ENCODE peak calls at places on chromosomes 4 and X, in eight cellular contexts. One of them, this sample, is unnamed.

GRCh38 chr4:147765121-147765521 is 33.2 kb downstream of the ARHGAP10 start:
- DNase-seq in OCI-LY7: no peak
- DNase-seq in uterus: no peak
- DNase-seq in ascending aorta: no peak
- DNase-seq in lung: no peak
- DNase-seq in IMR-90: no peak
- DNase-seq in effector memory CD4-positive, alpha-beta T cell: no peak
- DNase-seq in K562: no peak
- DNase-seq in this sample: no peak

GRCh38 chrX:126165721-126166401 is at the start of gene DCAF12L2:
- DNase-seq in OCI-LY7: no peak
- DNase-seq in uterus: peak
- DNase-seq in ascending aorta: no peak
- DNase-seq in lung: no peak
- DNase-seq in IMR-90: no peak
- DNase-seq in effector memory CD4-positive, alpha-beta T cell: no peak
- DNase-seq in K562: no peak
- DNase-seq in this sample: no peak

GRCh38 chr4:61666248-61666647 is 466.1 kb downstream of the ADGRL3 start:
- DNase-seq in OCI-LY7: no peak
- DNase-seq in uterus: no peak
- DNase-seq in ascending aorta: no peak
- DNase-seq in lung: no peak
- DNase-seq in IMR-90: no peak
- DNase-seq in effector memory CD4-positive, alpha-beta T cell: no peak
- DNase-seq in K562: no peak
- DNase-seq in this sample: no peak

GRCh38 chrX:13689519-13690211 is 737 bp downstream of the RAB9A start:
- DNase-seq in OCI-LY7: peak
- DNase-seq in uterus: no peak
- DNase-seq in ascending aorta: no peak
- DNase-seq in lung: no peak
- DNase-seq in IMR-90: peak
- DNase-seq in effector memory CD4-positive, alpha-beta T cell: no peak
- DNase-seq in K562: no peak
- DNase-seq in this sample: no peak

GRCh38 chr4:43837171-43837570 is 611.4 kb downstream of the KCTD8 start:
- DNase-seq in OCI-LY7: no peak
- DNase-seq in uterus: no peak
- DNase-seq in ascending aorta: no peak
- DNase-seq in lung: no peak
- DNase-seq in IMR-90: no peak
- DNase-seq in effector memory CD4-positive, alpha-beta T cell: no peak
- DNase-seq in K562: no peak
- DNase-seq in this sample: no peak

GRCh38 chr4:12729384-12729783 is 754.8 kb downstream of the RAB28 start:
- DNase-seq in OCI-LY7: peak
- DNase-seq in uterus: no peak
- DNase-seq in ascending aorta: no peak
- DNase-seq in lung: no peak
- DNase-seq in IMR-90: peak
- DNase-seq in effector memory CD4-positive, alpha-beta T cell: no peak
- DNase-seq in K562: peak
- DNase-seq in this sample: no peak

GRCh38 chrX:55107262-55107661 is 18.4 kb downstream of the PAGE2 start:
- DNase-seq in OCI-LY7: no peak
- DNase-seq in uterus: no peak
- DNase-seq in ascending aorta: no peak
- DNase-seq in lung: no peak
- DNase-seq in IMR-90: no peak
- DNase-seq in effector memory CD4-positive, alpha-beta T cell: no peak
- DNase-seq in K562: no peak
- DNase-seq in this sample: no peak

GRCh38 chr4:14257903-14258302 is 630.4 kb upstream of the BOD1L1 start:
- DNase-seq in OCI-LY7: no peak
- DNase-seq in uterus: no peak
- DNase-seq in ascending aorta: no peak
- DNase-seq in lung: no peak
- DNase-seq in IMR-90: no peak
- DNase-seq in effector memory CD4-positive, alpha-beta T cell: no peak
- DNase-seq in K562: no peak
- DNase-seq in this sample: no peak

GRCh38 chr4:81164623-81165416 is 50.2 kb downstream of the PRKG2 start:
- DNase-seq in OCI-LY7: no peak
- DNase-seq in uterus: no peak
- DNase-seq in ascending aorta: no peak
- DNase-seq in lung: no peak
- DNase-seq in IMR-90: peak
- DNase-seq in effector memory CD4-positive, alpha-beta T cell: no peak
- DNase-seq in K562: no peak
- DNase-seq in this sample: no peak

GRCh38 chrX:45850775-45851433 is 650.2 kb upstream of the DIPK2B start:
- DNase-seq in OCI-LY7: no peak
- DNase-seq in uterus: peak
- DNase-seq in ascending aorta: no peak
- DNase-seq in lung: no peak
- DNase-seq in IMR-90: peak
- DNase-seq in effector memory CD4-positive, alpha-beta T cell: no peak
- DNase-seq in K562: no peak
- DNase-seq in this sample: peak

GRCh38 chr4:172845281-172845680 is 323.3 kb upstream of the GALNT7 start:
- DNase-seq in OCI-LY7: no peak
- DNase-seq in uterus: no peak
- DNase-seq in ascending aorta: no peak
- DNase-seq in lung: no peak
- DNase-seq in IMR-90: no peak
- DNase-seq in effector memory CD4-positive, alpha-beta T cell: no peak
- DNase-seq in K562: no peak
- DNase-seq in this sample: no peak

GRCh38 chrX:110172215-110172614 is 145.7 kb downstream of the AMMECR1 start:
- DNase-seq in OCI-LY7: peak
- DNase-seq in uterus: no peak
- DNase-seq in ascending aorta: no peak
- DNase-seq in lung: no peak
- DNase-seq in IMR-90: no peak
- DNase-seq in effector memory CD4-positive, alpha-beta T cell: no peak
- DNase-seq in K562: no peak
- DNase-seq in this sample: peak

GRCh38 chrX:106611323-106611681 is 476 bp upstream of the RADX start:
- DNase-seq in OCI-LY7: no peak
- DNase-seq in uterus: no peak
- DNase-seq in ascending aorta: no peak
- DNase-seq in lung: no peak
- DNase-seq in IMR-90: no peak
- DNase-seq in effector memory CD4-positive, alpha-beta T cell: no peak
- DNase-seq in K562: no peak
- DNase-seq in this sample: no peak

GRCh38 chrX:78168065-78168464 is 28.6 kb upstream of the TAF9B start:
- DNase-seq in OCI-LY7: no peak
- DNase-seq in uterus: no peak
- DNase-seq in ascending aorta: no peak
- DNase-seq in lung: no peak
- DNase-seq in IMR-90: no peak
- DNase-seq in effector memory CD4-positive, alpha-beta T cell: no peak
- DNase-seq in K562: no peak
- DNase-seq in this sample: no peak

GRCh38 chr4:8261851-8262535 is 7.6 kb upstream of the HTRA3 start:
- DNase-seq in OCI-LY7: no peak
- DNase-seq in uterus: no peak
- DNase-seq in ascending aorta: no peak
- DNase-seq in lung: no peak
- DNase-seq in IMR-90: peak
- DNase-seq in effector memory CD4-positive, alpha-beta T cell: no peak
- DNase-seq in K562: peak
- DNase-seq in this sample: no peak

GRCh38 chr4:118941149-118941548 is 52.5 kb downstream of the SYNPO2 start:
- DNase-seq in OCI-LY7: no peak
- DNase-seq in uterus: peak
- DNase-seq in ascending aorta: no peak
- DNase-seq in lung: no peak
- DNase-seq in IMR-90: peak
- DNase-seq in effector memory CD4-positive, alpha-beta T cell: no peak
- DNase-seq in K562: no peak
- DNase-seq in this sample: no peak

GRCh38 chr4:118936406-118936805 is 47.8 kb downstream of the SYNPO2 start:
- DNase-seq in OCI-LY7: no peak
- DNase-seq in uterus: no peak
- DNase-seq in ascending aorta: no peak
- DNase-seq in lung: no peak
- DNase-seq in IMR-90: no peak
- DNase-seq in effector memory CD4-positive, alpha-beta T cell: no peak
- DNase-seq in K562: no peak
- DNase-seq in this sample: no peak

GRCh38 chr4:118942465-118942864 is 53.8 kb downstream of the SYNPO2 start:
- DNase-seq in OCI-LY7: no peak
- DNase-seq in uterus: no peak
- DNase-seq in ascending aorta: no peak
- DNase-seq in lung: no peak
- DNase-seq in IMR-90: peak
- DNase-seq in effector memory CD4-positive, alpha-beta T cell: no peak
- DNase-seq in K562: no peak
- DNase-seq in this sample: no peak

GRCh38 chr4:118941799-118942198 is 53.1 kb downstream of the SYNPO2 start:
- DNase-seq in OCI-LY7: no peak
- DNase-seq in uterus: no peak
- DNase-seq in ascending aorta: no peak
- DNase-seq in lung: no peak
- DNase-seq in IMR-90: peak
- DNase-seq in effector memory CD4-positive, alpha-beta T cell: no peak
- DNase-seq in K562: no peak
- DNase-seq in this sample: no peak

DNA sequence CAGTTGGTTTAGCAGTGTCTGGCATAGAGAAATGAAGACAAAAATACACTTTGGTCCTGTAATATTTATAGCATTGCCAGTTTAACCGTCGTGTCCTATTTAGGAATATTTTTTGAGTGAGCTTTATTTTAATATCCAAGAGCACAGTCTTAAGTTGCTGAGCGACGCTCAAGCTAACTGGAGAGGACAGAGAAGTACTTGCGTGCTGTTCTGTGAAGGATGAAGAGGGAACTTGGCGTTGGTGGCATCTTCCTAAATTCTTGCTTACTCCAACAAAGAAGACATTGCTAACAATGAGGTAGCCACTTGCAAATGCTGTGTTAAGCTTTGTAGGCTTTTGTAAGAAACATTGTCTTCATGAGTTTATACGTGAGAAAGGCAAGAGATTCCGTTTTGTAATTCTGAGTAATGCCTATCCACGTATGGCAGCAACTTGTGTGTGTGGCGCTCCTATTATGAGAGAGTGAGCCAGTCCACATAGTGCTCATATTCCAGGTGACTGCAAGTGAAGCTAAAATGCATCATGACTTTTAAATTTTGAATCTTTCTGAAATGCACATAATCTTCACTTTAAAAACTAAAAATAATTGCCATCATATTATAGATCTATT is 50.6 kb downstream of the SYNPO2 start:
- DNase-seq in OCI-LY7: no peak
- DNase-seq in uterus: no peak
- DNase-seq in ascending aorta: no peak
- DNase-seq in lung: no peak
- DNase-seq in IMR-90: no peak
- DNase-seq in effector memory CD4-positive, alpha-beta T cell: no peak
- DNase-seq in K562: no peak
- DNase-seq in this sample: no peak
- H3K27ac ChIP-seq in OCI-LY7: no peak
- H3K27ac ChIP-seq in uterus: peak
- H3K27ac ChIP-seq in ascending aorta: peak
- H3K27ac ChIP-seq in lung: no peak
- H3K27ac ChIP-seq in IMR-90: no peak
- H3K27ac ChIP-seq in effector memory CD4-positive, alpha-beta T cell: no peak
- H3K27ac ChIP-seq in K562: no peak
- H3K27ac ChIP-seq in this sample: no peak

GRCh38 chr4:74660866-74661265 is 133.5 kb downstream of the BTC start:
- DNase-seq in OCI-LY7: no peak
- DNase-seq in uterus: no peak
- DNase-seq in ascending aorta: no peak
- DNase-seq in lung: no peak
- DNase-seq in IMR-90: no peak
- DNase-seq in effector memory CD4-positive, alpha-beta T cell: no peak
- DNase-seq in K562: no peak
- DNase-seq in this sample: no peak
- H3K27ac ChIP-seq in OCI-LY7: no peak
- H3K27ac ChIP-seq in uterus: no peak
- H3K27ac ChIP-seq in ascending aorta: no peak
- H3K27ac ChIP-seq in lung: no peak
- H3K27ac ChIP-seq in IMR-90: no peak
- H3K27ac ChIP-seq in effector memory CD4-positive, alpha-beta T cell: no peak
- H3K27ac ChIP-seq in K562: no peak
- H3K27ac ChIP-seq in this sample: no peak

DNA sequence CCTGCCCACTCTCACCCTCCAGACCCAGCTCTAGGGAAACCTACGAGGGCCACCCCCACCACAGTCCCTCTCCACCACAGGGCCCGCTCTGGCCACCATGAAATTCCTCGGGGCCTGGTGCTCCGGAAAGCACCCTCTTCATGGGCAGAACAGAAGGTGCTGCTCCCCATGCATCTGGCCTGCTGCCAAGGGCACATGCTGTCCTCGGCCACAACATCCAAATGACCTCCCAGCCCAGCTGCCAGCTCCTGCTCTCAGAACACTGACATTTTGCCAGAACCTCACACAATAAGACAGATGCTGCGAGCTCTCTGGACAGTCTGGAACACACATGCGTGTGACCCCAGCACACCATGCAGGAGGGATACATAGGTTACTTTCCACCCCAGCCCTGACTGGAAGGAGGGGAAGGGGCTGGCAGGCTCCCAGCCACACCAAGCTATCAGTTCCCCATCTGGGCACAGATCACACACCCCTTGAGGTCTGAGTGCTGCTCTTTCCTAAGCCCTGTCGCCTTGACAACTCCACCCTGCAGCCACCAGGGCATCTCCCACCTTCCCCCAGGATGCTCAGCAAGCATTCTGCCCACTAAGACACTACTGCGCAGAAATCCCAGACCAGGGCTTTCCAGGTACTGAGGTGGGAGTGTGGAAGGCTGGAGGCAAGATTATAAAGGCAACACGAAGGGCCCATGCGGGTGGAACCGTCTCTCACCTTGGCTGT is 5.8 kb downstream of the CCNQ start:
- DNase-seq in OCI-LY7: no peak
- DNase-seq in uterus: no peak
- DNase-seq in ascending aorta: no peak
- DNase-seq in lung: no peak
- DNase-seq in IMR-90: no peak
- DNase-seq in effector memory CD4-positive, alpha-beta T cell: no peak
- DNase-seq in K562: no peak
- DNase-seq in this sample: peak
- H3K27ac ChIP-seq in OCI-LY7: no peak
- H3K27ac ChIP-seq in uterus: no peak
- H3K27ac ChIP-seq in ascending aorta: no peak
- H3K27ac ChIP-seq in lung: no peak
- H3K27ac ChIP-seq in IMR-90: no peak
- H3K27ac ChIP-seq in effector memory CD4-positive, alpha-beta T cell: no peak
- H3K27ac ChIP-seq in K562: no peak
- H3K27ac ChIP-seq in this sample: no peak

DNA sequence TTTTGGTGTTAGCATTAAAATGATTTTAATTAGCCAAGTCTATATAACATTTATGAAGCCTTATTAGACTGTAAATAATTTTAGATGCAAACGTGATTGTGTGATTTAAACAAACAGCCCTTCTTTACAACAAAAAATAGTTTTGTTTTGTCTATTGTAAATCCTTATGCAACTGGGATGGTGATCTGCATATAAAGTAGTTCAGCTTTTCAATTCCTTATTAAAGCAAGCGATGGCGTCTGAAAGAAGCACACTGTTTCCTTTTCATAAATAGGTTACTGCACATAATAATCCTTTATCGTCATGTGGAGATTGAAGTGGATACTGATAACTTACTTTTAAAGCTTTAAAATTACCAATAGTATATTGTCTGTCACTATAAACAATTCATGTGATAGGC is 8.8 kb downstream of the SLITRK2 start:
- DNase-seq in OCI-LY7: no peak
- DNase-seq in uterus: no peak
- DNase-seq in ascending aorta: no peak
- DNase-seq in lung: no peak
- DNase-seq in IMR-90: no peak
- DNase-seq in effector memory CD4-positive, alpha-beta T cell: no peak
- DNase-seq in K562: no peak
- DNase-seq in this sample: no peak
- H3K27ac ChIP-seq in OCI-LY7: no peak
- H3K27ac ChIP-seq in uterus: no peak
- H3K27ac ChIP-seq in ascending aorta: no peak
- H3K27ac ChIP-seq in lung: no peak
- H3K27ac ChIP-seq in IMR-90: no peak
- H3K27ac ChIP-seq in effector memory CD4-positive, alpha-beta T cell: no peak
- H3K27ac ChIP-seq in K562: no peak
- H3K27ac ChIP-seq in this sample: no peak

This sample was measured in Peyer's patch.